ENCODE peak calls at places on chromosomes 6 and 20, in ten cellular contexts. I is Panc1, S is fibroblast of mammary gland, R is AG04450, Z is cardiac muscle cell, K is AG09309, E is esophagus muscularis mucosa, H is psoas muscle, V is pancreas, C is astrocyte of the cerebellum. W is an unnamed sample.

GRCh38 chr6:16135078-16135477 is 6.2 kb downstream of the MYLIP start:
- DNase-seq in I (no peak), S (peak), R (no peak), Z (no peak), K (no peak), E (no peak), H (no peak), V (no peak), C (no peak), W (no peak)

GRCh38 chr20:17873410-17874270 is 95.0 kb downstream of the SNX5 start:
- DNase-seq in I (no peak), S (peak), R (peak), Z (peak), K (peak), E (no peak), H (peak), V (peak), C (peak), W (no peak)

GRCh38 chr6:47631248-47632196 is 66.9 kb upstream of the ADGRF4 start:
- DNase-seq in I (no peak), S (peak), R (no peak), Z (peak), K (no peak), E (no peak), H (no peak), V (no peak), C (peak), W (no peak)

GRCh38 chr6:79385893-79386292 is 151.3 kb downstream of the LCA5 start:
- DNase-seq in I (no peak), S (peak), R (no peak), Z (no peak), K (no peak), E (no peak), H (no peak), V (no peak), C (peak), W (no peak)

GRCh38 chr6:35415065-35415880 is 36.9 kb upstream of the FANCE start:
- DNase-seq in I (no peak), S (peak), R (peak), Z (peak), K (peak), E (no peak), H (peak), V (peak), C (peak), W (no peak)

GRCh38 chr20:53408728-53409157 is 184.9 kb downstream of the ZNF217 start:
- DNase-seq in I (no peak), S (peak), R (no peak), Z (no peak), K (no peak), E (no peak), H (no peak), V (no peak), C (no peak), W (no peak)

GRCh38 chr6:109977791-109978173 is 329 bp upstream of the GPR6 start:
- DNase-seq in I (no peak), S (no peak), R (no peak), Z (peak), K (no peak), E (no peak), H (no peak), V (no peak), C (no peak), W (no peak)

GRCh38 chr6:150930816-150931215 is 65.3 kb downstream of the MTHFD1L start:
- DNase-seq in I (no peak), S (peak), R (peak), Z (no peak), K (peak), E (no peak), H (no peak), V (no peak), C (peak), W (no peak)

GRCh38 chr6:75268121-75268987 is 16.2 kb downstream of the TMEM30A start:
- DNase-seq in I (no peak), S (peak), R (no peak), Z (no peak), K (no peak), E (no peak), H (no peak), V (no peak), C (no peak), W (peak)

GRCh38 chr20:56359212-56360132 is 698 bp downstream of the FAM210B start:
- DNase-seq in I (no peak), S (peak), R (peak), Z (peak), K (no peak), E (no peak), H (peak), V (peak), C (peak), W (no peak)

GRCh38 chr20:51512645-51513044 is 29.9 kb downstream of the NFATC2 start:
- DNase-seq in I (no peak), S (no peak), R (no peak), Z (peak), K (no peak), E (no peak), H (no peak), V (no peak), C (no peak), W (no peak)

DNA sequence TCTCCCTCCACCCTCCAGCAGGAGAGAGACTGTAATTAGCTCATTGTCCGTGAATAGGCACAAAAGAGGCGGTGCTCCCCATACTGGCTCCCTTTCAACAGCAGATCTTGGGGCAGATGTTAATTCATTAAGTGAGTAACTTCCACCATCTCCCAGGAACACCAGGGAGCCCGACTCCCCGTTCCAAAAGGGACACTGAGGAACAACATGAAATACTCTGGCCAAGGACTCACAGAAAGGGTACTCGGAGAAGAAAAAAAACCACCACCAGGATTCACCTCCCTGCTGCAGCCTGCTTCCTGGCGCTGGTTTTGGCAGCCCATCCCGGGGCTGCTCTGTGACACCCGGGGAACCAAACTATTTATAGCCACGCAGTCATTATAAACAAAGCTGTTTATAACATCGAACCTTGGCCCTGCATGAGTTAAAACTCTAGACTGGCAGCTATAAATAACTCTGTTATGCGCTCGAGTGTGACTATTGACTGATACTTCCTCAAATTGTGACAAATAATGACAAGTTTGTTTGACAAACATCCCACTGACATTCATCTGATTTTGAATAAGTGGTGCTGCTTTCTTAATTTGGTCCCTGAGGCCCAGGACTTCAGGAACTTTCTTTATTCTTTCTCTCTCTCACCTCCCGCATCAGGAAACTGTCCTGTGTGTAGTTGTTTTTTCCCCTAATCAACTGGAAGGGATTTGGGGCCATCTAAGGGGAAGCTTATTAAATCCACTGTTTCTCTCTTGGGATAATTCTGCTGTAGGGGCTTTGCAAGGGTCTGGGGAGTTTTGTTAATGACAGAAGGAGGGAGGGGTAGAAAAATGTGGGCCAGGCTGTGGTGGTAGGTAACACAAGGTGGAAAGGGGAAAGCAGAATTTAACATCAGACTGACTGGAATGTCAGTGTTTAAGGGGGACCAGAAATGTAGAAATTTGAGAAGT is 521.6 kb downstream of the CD83 start:
- DNase-seq in I (no peak), S (peak), R (no peak), Z (no peak), K (no peak), E (no peak), H (peak), V (no peak), C (no peak), W (no peak)
- H3K4me3 ChIP-seq in I (no peak), S (no peak), R (no peak), Z (no peak), K (no peak), E (peak), H (peak), V (no peak), C (no peak), W (no peak)

GRCh38 chr6:53811082-53811481 is 16.3 kb downstream of the LRRC1 start:
- DNase-seq in I (no peak), S (no peak), R (no peak), Z (peak), K (no peak), E (no peak), H (no peak), V (peak), C (no peak), W (no peak)
- H3K4me3 ChIP-seq in I (no peak), S (no peak), R (no peak), Z (no peak), K (no peak), E (no peak), H (no peak), V (no peak), C (no peak), W (no peak)

DNA sequence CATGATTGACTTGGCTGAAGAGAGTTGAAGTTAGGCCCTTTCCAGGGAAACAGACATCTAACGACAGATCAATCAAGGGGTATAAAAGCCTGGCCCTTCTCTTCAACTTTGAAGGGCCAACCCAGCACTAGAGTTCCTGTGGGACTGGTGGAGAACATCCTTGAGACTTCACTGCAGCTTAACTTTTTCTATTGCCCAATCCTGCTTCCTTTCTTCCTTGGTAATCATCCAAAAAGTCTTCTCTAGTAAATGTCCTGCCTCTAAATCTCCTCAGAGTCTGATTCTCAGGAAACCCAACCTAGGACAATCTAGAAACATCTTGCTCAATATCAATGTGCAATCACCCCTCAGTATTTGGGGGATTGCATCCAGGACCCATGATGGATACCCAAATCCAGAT is 1.9 kb downstream of the MKKS start:
- DNase-seq in I (no peak), S (peak), R (no peak), Z (no peak), K (no peak), E (no peak), H (no peak), V (no peak), C (no peak), W (no peak)
- H3K4me3 ChIP-seq in I (no peak), S (no peak), R (no peak), Z (no peak), K (no peak), E (no peak), H (no peak), V (no peak), C (no peak), W (no peak)

DNA sequence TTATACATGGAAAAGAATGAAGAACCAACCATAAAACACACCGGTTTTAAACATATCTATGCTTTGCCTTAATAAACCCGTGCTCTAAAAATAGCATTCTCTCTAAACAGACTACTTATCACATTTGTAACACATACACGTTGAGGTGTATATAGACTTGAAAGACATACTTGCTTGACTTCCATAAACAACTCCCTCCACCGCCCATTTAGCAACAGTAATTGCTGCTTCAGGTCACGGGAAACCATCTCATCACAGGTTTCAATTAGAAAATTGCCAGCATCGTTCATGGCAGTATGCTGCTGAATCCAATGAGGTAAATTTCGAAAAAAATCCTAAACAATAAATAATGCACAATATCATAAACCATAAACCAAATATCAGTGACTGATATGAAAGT is 174.0 kb downstream of the SYNE1 start:
- DNase-seq in I (no peak), S (no peak), R (no peak), Z (no peak), K (no peak), E (no peak), H (no peak), V (no peak), C (no peak), W (no peak)
- H3K4me3 ChIP-seq in I (peak), S (no peak), R (peak), Z (no peak), K (no peak), E (peak), H (peak), V (no peak), C (no peak), W (peak)

DNA sequence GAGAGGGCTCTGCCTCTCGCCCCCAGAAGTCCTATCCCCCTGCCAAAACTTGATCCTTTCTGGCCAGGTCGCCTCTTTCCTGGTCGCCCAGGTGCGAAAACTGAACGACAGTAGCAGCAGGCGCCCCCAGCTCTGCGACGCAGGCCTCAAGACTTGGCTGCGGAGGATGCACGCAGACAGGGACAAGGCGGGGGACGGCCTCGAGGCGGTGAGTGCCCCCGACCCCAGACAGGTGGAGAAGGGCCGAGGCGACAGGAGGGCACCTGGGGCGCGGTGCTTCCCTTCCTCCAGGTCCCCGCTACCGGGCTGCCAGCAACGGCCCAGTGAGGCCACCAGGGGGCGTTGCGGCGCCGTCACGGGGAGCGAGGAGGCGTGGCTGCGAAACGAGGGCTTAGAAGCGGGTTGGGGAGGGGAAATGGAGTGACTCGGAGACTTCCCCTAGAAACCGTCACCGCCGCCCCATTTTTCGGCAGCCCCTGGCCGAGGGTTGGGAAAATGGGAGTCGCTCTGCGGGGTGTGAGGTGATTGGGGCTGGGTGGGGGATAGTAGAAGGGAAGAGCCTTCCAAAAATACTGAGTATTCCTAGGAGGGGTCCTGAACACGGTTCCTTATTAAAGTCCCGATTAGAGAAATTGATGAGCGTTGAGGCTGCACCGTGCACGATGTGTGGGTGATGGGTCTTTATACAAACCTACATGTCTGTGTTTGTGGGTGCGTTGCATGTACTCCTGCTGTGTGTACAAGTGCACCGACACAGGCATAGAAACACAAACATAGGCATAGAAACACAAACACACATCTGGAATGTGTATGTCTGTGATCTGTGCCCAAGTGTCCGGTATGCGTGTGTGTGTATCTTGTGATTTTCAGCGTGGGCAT is 44.6 kb downstream of the ARHGAP40 start:
- DNase-seq in I (no peak), S (peak), R (peak), Z (peak), K (no peak), E (peak), H (peak), V (peak), C (peak), W (no peak)
- H3K4me3 ChIP-seq in I (peak), S (no peak), R (peak), Z (no peak), K (peak), E (peak), H (peak), V (no peak), C (no peak), W (no peak)

W was measured in kidney epithelial cell.